ENCODE peak calls at places on chromosomes 3 and 15, in four cellular contexts. One of them, this sample, is unnamed.

GRCh38 chr15:61839541-61839940 is 220.7 kb downstream of the VPS13C start:
- DNase-seq in B cell: no peak
- DNase-seq in ELR: peak
- DNase-seq in tibial nerve: no peak
- DNase-seq in this sample: no peak

GRCh38 chr3:153127788-153128187 is 34.2 kb upstream of the RAP2B start:
- DNase-seq in B cell: no peak
- DNase-seq in ELR: no peak
- DNase-seq in tibial nerve: no peak
- DNase-seq in this sample: no peak

GRCh38 chr3:87503901-87504498 is 227.6 kb upstream of the POU1F1 start:
- DNase-seq in B cell: no peak
- DNase-seq in ELR: peak
- DNase-seq in tibial nerve: no peak
- DNase-seq in this sample: peak

GRCh38 chr3:98769436-98769835 is 6.3 kb downstream of the ST3GAL6 start:
- DNase-seq in B cell: no peak
- DNase-seq in ELR: no peak
- DNase-seq in tibial nerve: no peak
- DNase-seq in this sample: no peak

GRCh38 chr15:67783303-67783702 is 42.0 kb upstream of the SKOR1 start:
- DNase-seq in B cell: peak
- DNase-seq in ELR: no peak
- DNase-seq in tibial nerve: no peak
- DNase-seq in this sample: no peak

GRCh38 chr3:15339786-15340215 is 7.4 kb upstream of the SH3BP5 start:
- DNase-seq in B cell: no peak
- DNase-seq in ELR: peak
- DNase-seq in tibial nerve: no peak
- DNase-seq in this sample: peak

GRCh38 chr15:62119926-62120273 is 45.2 kb downstream of the C2CD4B start:
- DNase-seq in B cell: no peak
- DNase-seq in ELR: no peak
- DNase-seq in tibial nerve: no peak
- DNase-seq in this sample: no peak

GRCh38 chr3:72397586-72397985 is 450.7 kb downstream of the SHQ1 start:
- DNase-seq in B cell: no peak
- DNase-seq in ELR: no peak
- DNase-seq in tibial nerve: no peak
- DNase-seq in this sample: no peak

GRCh38 chr3:195162033-195162669 is 108.8 kb downstream of the XXYLT1 start:
- DNase-seq in B cell: no peak
- DNase-seq in ELR: no peak
- DNase-seq in tibial nerve: no peak
- DNase-seq in this sample: no peak

GRCh38 chr3:50885491-50885890 is 210.8 kb downstream of the DOCK3 start:
- DNase-seq in B cell: no peak
- DNase-seq in ELR: peak
- DNase-seq in tibial nerve: no peak
- DNase-seq in this sample: no peak

GRCh38 chr3:13076255-13076654 is 3.0 kb upstream of the IQSEC1 start:
- DNase-seq in B cell: no peak
- DNase-seq in ELR: no peak
- DNase-seq in tibial nerve: no peak
- DNase-seq in this sample: no peak

GRCh38 chr3:177371903-177372302 is 174.6 kb upstream of the TBL1XR1 start:
- DNase-seq in B cell: no peak
- DNase-seq in ELR: no peak
- DNase-seq in tibial nerve: no peak
- DNase-seq in this sample: no peak

GRCh38 chr3:128849776-128850542 is 29.5 kb upstream of the ACAD9 start:
- DNase-seq in B cell: no peak
- DNase-seq in ELR: peak
- DNase-seq in tibial nerve: no peak
- DNase-seq in this sample: peak

GRCh38 chr3:114223146-114223545 is 14.2 kb downstream of the ZNF80 start:
- DNase-seq in B cell: no peak
- DNase-seq in ELR: peak
- DNase-seq in tibial nerve: no peak
- DNase-seq in this sample: no peak

GRCh38 chr3:197196192-197196591 is 102.2 kb downstream of the DLG1 start:
- DNase-seq in B cell: no peak
- DNase-seq in ELR: no peak
- DNase-seq in tibial nerve: no peak
- DNase-seq in this sample: no peak

GRCh38 chr15:67130673-67131601 is 65.5 kb downstream of the SMAD3 start:
- DNase-seq in B cell: no peak
- DNase-seq in ELR: peak
- DNase-seq in tibial nerve: no peak
- DNase-seq in this sample: no peak

GRCh38 chr3:66490214-66490613 is 10.6 kb downstream of the LRIG1 start:
- DNase-seq in B cell: no peak
- DNase-seq in ELR: no peak
- DNase-seq in tibial nerve: no peak
- DNase-seq in this sample: no peak

GRCh38 chr3:47370887-47371697 is 9.7 kb upstream of the PTPN23 start:
- DNase-seq in B cell: peak
- DNase-seq in ELR: peak
- DNase-seq in tibial nerve: no peak
- DNase-seq in this sample: peak

GRCh38 chr3:197697355-197697754 is 39.3 kb downstream of the RUBCN start:
- DNase-seq in B cell: no peak
- DNase-seq in ELR: no peak
- DNase-seq in tibial nerve: no peak
- DNase-seq in this sample: no peak

GRCh38 chr3:157938154-157938774 is 168.0 kb downstream of the SHOX2 start:
- DNase-seq in B cell: no peak
- DNase-seq in ELR: peak
- DNase-seq in tibial nerve: no peak
- DNase-seq in this sample: peak

GRCh38 chr3:154887869-154888268 is 192.2 kb upstream of the MME start:
- DNase-seq in B cell: no peak
- DNase-seq in ELR: no peak
- DNase-seq in tibial nerve: no peak
- DNase-seq in this sample: no peak

GRCh38 chr3:64074091-64074490 is 50.8 kb upstream of the PSMD6 start:
- DNase-seq in B cell: no peak
- DNase-seq in ELR: peak
- DNase-seq in tibial nerve: no peak
- DNase-seq in this sample: no peak

This sample was measured in HFFc6.